ENCODE peak calls at places on chromosomes 7 and 10, in six cellular contexts. B is stimulated activated CD8-positive, alpha-beta memory T cell treated with anti-CD3 and anti-CD28 coated beads, Interleukin-7, amount 100 ng/mL, for 4 hours; H is HS-27A; V is activated CD8-positive, alpha-beta memory T cell treated with anti-CD3 and anti-CD28 coated beads, Interleukin-2, amount 10 ng/mL, durations not matched to agents 7 days and 5 days; J is NAMALWA; F is NCI-H2081. I is an unnamed sample.

GRCh38 chr7:157208758-157209413 is 70.2 kb downstream of the UBE3C start:
- DNase-seq in B (no peak), H (no peak), J (no peak), V (no peak), F (no peak), I (no peak)

GRCh38 chr10:29302499-29302898 is 13.6 kb downstream of the LYZL1 start:
- DNase-seq in F (no peak), V (no peak), J (no peak), B (no peak), H (no peak), I (no peak)

GRCh38 chr7:11203688-11204087 is 230.0 kb downstream of the PHF14 start:
- DNase-seq in V (no peak), J (no peak), F (no peak), B (no peak), H (no peak), I (no peak)

GRCh38 chr10:124992462-124993344 is 50.8 kb downstream of the ZRANB1 start:
- DNase-seq in J (peak), B (no peak), V (peak), F (peak), H (no peak), I (no peak)

GRCh38 chr10:19945275-19945674 is 129.0 kb downstream of the PLXDC2 start:
- DNase-seq in B (no peak), J (peak), F (no peak), H (no peak), V (no peak), I (no peak)

GRCh38 chr7:42194218-42194617 is 42.8 kb downstream of the GLI3 start:
- DNase-seq in J (no peak), B (no peak), F (no peak), H (no peak), V (no peak), I (no peak)

GRCh38 chr10:133528845-133529575 is 1.8 kb downstream of the CYP2E1 start:
- DNase-seq in H (no peak), V (no peak), J (no peak), F (no peak), B (no peak), I (no peak)

GRCh38 chr10:13099144-13099665 is 758 bp upstream of the OPTN start:
- DNase-seq in F (peak), J (peak), B (peak), V (peak), H (no peak), I (no peak)

GRCh38 chr7:99762680-99763327 is 21.2 kb downstream of the CYP3A4 start:
- DNase-seq in V (no peak), F (no peak), H (no peak), J (no peak), B (no peak), I (no peak)

GRCh38 chr7:51356849-51357516 is 40.4 kb upstream of the COBL start:
- DNase-seq in J (no peak), F (no peak), B (no peak), V (no peak), H (no peak), I (no peak)

GRCh38 chr10:31133628-31134302 is 102.1 kb upstream of the ZNF438 start:
- DNase-seq in B (peak), V (peak), F (peak), J (peak), H (no peak), I (peak)

GRCh38 chr7:101125989-101126650 is 784 bp upstream of the SERPINE1 start:
- DNase-seq in J (peak), F (no peak), B (no peak), H (no peak), V (peak), I (no peak)

GRCh38 chr10:29083096-29083495 is 205.8 kb upstream of the LYZL1 start:
- DNase-seq in J (no peak), B (no peak), V (no peak), F (no peak), H (no peak), I (no peak)

I was measured in NCI-H524 treated with DMSO at 0.1 percent for 48 hours.